ENCODE peak calls at places on chromosomes 5 and 9, in six cellular contexts. D is HT-29, M is A673, L is Calu3, K is ureter, A is NT2/D1. N is an unnamed sample.

GRCh38 chr5:88785396-88786216 is 97.4 kb downstream of the MEF2C start:
- DNase-seq in A (peak), L (peak), D (peak), M (peak), K (peak), N (peak)

GRCh38 chr5:77301447-77301878 is 91.0 kb downstream of the PDE8B start:
- DNase-seq in A (no peak), K (no peak), D (no peak), M (no peak), L (no peak), N (no peak)

GRCh38 chr5:3510642-3511041 is 85.0 kb upstream of the IRX1 start:
- DNase-seq in L (no peak), A (no peak), K (no peak), M (no peak), D (no peak), N (no peak)

GRCh38 chr9:137696526-137696925 is 77.7 kb downstream of the EHMT1 start:
- DNase-seq in A (no peak), M (no peak), K (no peak), L (no peak), D (no peak), N (no peak)

GRCh38 chr9:82031538-82032280 is 43.1 kb downstream of the SPATA31D1 start:
- DNase-seq in D (peak), L (peak), A (no peak), K (peak), M (peak), N (peak)

GRCh38 chr9:95880011-95880690 is 4.7 kb downstream of the ERCC6L2 start:
- DNase-seq in A (no peak), K (no peak), L (no peak), M (peak), D (no peak), N (no peak)

GRCh38 chr5:10513501-10514442 is 50.1 kb upstream of the ANKRD33B start:
- DNase-seq in L (no peak), K (no peak), A (peak), D (no peak), M (peak), N (no peak)

GRCh38 chr5:53601570-53601969 is 41.1 kb downstream of the NDUFS4 start:
- DNase-seq in L (peak), D (peak), K (no peak), A (no peak), M (no peak), N (no peak)

GRCh38 chr9:75616841-75617566 is 273.5 kb upstream of the PCSK5 start:
- DNase-seq in D (no peak), M (no peak), K (no peak), L (no peak), A (no peak), N (no peak)

N was measured in sigmoid colon.